ENCODE peak calls at places on chromosomes 4 and X, in five cellular contexts. R, Y, M, I and Z are unnamed samples.

GRCh38 chrX:3345281-3346081 is 971 bp downstream of the MXRA5 start:
- DNase-seq in R (no peak), Y (peak), M (peak), I (peak), Z (peak)

GRCh38 chr4:162510115-162510514 is 346.3 kb upstream of the FSTL5 start:
- DNase-seq in R (no peak), Y (no peak), M (no peak), I (no peak), Z (no peak)

GRCh38 chrX:110021180-110022022 is 18.5 kb downstream of the TMEM164 start:
- DNase-seq in R (no peak), Y (no peak), M (peak), I (peak), Z (no peak)

GRCh38 chrX:57282568-57282967 is 3.9 kb upstream of the FAAH2 start:
- DNase-seq in R (no peak), Y (no peak), M (no peak), I (no peak), Z (no peak)

GRCh38 chr4:177759714-177760113 is 317.5 kb upstream of the AGA start:
- DNase-seq in R (no peak), Y (no peak), M (no peak), I (no peak), Z (no peak)

GRCh38 chr4:168796362-168797106 is 213.5 kb downstream of the CBR4 start:
- DNase-seq in R (no peak), Y (peak), M (peak), I (no peak), Z (no peak)

GRCh38 chr4:141571368-141571767 is 65.0 kb upstream of the IL15 start:
- DNase-seq in R (no peak), Y (no peak), M (peak), I (no peak), Z (no peak)

GRCh38 chrX:108034725-108035124 is 10.1 kb upstream of the VSIG1 start:
- DNase-seq in R (no peak), Y (no peak), M (no peak), I (no peak), Z (no peak)

GRCh38 chr4:137267024-137267423 is 265.3 kb downstream of the PCDH18 start:
- DNase-seq in R (no peak), Y (no peak), M (peak), I (no peak), Z (no peak)

GRCh38 chrX:23765449-23765848 is 17.5 kb upstream of the SAT1 start:
- DNase-seq in R (no peak), Y (no peak), M (peak), I (no peak), Z (no peak)

GRCh38 chr4:79650794-79651431 is 242.9 kb upstream of the GK2 start:
- DNase-seq in R (no peak), Y (no peak), M (peak), I (no peak), Z (no peak)

GRCh38 chr4:117134386-117134785 is 49.0 kb upstream of the TRAM1L1 start:
- DNase-seq in R (peak), Y (peak), M (peak), I (no peak), Z (peak)

GRCh38 chr4:153216546-153216945 is 12.3 kb downstream of the TRIM2 start:
- DNase-seq in R (no peak), Y (no peak), M (no peak), I (no peak), Z (no peak)

GRCh38 chr4:3254302-3255131 is 5.6 kb downstream of the MSANTD1 start:
- DNase-seq in R (no peak), Y (no peak), M (no peak), I (no peak), Z (no peak)

GRCh38 chrX:68822641-68823410 is 6.0 kb upstream of the EFNB1 start:
- DNase-seq in R (peak), Y (peak), M (peak), I (peak), Z (peak)

GRCh38 chr4:70753630-70754029 is 31.9 kb downstream of the RUFY3 start:
- DNase-seq in R (no peak), Y (no peak), M (no peak), I (no peak), Z (no peak)

GRCh38 chrX:57137481-57137880 is 284 bp upstream of the SPIN2A start:
- DNase-seq in R (no peak), Y (no peak), M (peak), I (no peak), Z (no peak)

GRCh38 chr4:7632341-7632740 is 197.6 kb upstream of the PSAPL1 start:
- DNase-seq in R (no peak), Y (no peak), M (no peak), I (no peak), Z (no peak)

GRCh38 chr4:185004562-185005208 is 13.6 kb upstream of the HELT start:
- DNase-seq in R (no peak), Y (peak), M (no peak), I (peak), Z (no peak)

GRCh38 chrX:122943918-122944317 is 240.2 kb upstream of the GRIA3 start:
- DNase-seq in R (no peak), Y (no peak), M (peak), I (no peak), Z (no peak)

GRCh38 chr4:15100994-15101695 is 98.9 kb downstream of the CPEB2 start:
- DNase-seq in R (no peak), Y (no peak), M (peak), I (no peak), Z (no peak)

GRCh38 chr4:185242749-185243533 is 33.5 kb downstream of the SNX25 start:
- DNase-seq in R (no peak), Y (no peak), M (no peak), I (no peak), Z (no peak)

GRCh38 chrX:6225307-6226052 is 3.2 kb downstream of the NLGN4X start:
- DNase-seq in R (no peak), Y (no peak), M (no peak), I (no peak), Z (peak)

GRCh38 chr4:35500812-35501211 is 743.5 kb downstream of the ARAP2 start:
- DNase-seq in R (peak), Y (no peak), M (no peak), I (no peak), Z (no peak)

GRCh38 chr4:39814403-39815185 is 116.7 kb downstream of the UBE2K start:
- DNase-seq in R (no peak), Y (no peak), M (peak), I (no peak), Z (peak)

GRCh38 chrX:23511783-23512182 is 155.5 kb upstream of the PRDX4 start:
- DNase-seq in R (no peak), Y (no peak), M (no peak), I (no peak), Z (peak)

GRCh38 chr4:173370130-173370476 is 651 bp upstream of the SAP30 start:
- DNase-seq in R (no peak), Y (no peak), M (no peak), I (peak), Z (peak)